ENCODE peak calls at places on chromosomes 6 and 20, in six cellular contexts. G, T, Z, J, H and C are unnamed samples. For H3K36me3, the result is how much of the 10 kb centered on the place peaks cover.

GRCh38 chr6:16104624-16105023 is 24.3 kb upstream of the MYLIP start:
- DNase-seq in G (no peak), T (no peak), Z (no peak), J (no peak), H (no peak), C (no peak)

GRCh38 chr6:166977626-166978550 is 21.3 kb upstream of the CEP43 start:
- DNase-seq in G (no peak), T (no peak), Z (no peak), J (no peak), H (no peak), C (no peak)

GRCh38 chr6:5866547-5867051 is 140.1 kb downstream of the NRN1 start:
- DNase-seq in G (no peak), T (no peak), Z (no peak), J (no peak), H (no peak), C (no peak)

GRCh38 chr20:51221791-51222408 is 199.0 kb upstream of the KCNG1 start:
- DNase-seq in G (no peak), T (no peak), Z (peak), J (no peak), H (no peak), C (no peak)

GRCh38 chr6:153129873-153130514 is 1.1 kb downstream of the RGS17 start:
- DNase-seq in G (peak), T (no peak), Z (peak), J (peak), H (peak), C (no peak)

GRCh38 chr6:24495516-24495847 is 713 bp downstream of the ALDH5A1 start:
- DNase-seq in G (peak), T (peak), Z (peak), J (peak), H (no peak), C (peak)

GRCh38 chr6:138517635-138518034 is 18.3 kb upstream of the NHSL1 start:
- DNase-seq in G (peak), T (peak), Z (peak), J (no peak), H (no peak), C (peak)

GRCh38 chr6:34350100-34350936 is 42.2 kb downstream of the NUDT3 start:
- DNase-seq in G (no peak), T (no peak), Z (peak), J (no peak), H (no peak), C (no peak)

GRCh38 chr20:40961686-40962640 is 66.7 kb upstream of the TOP1 start:
- DNase-seq in G (no peak), T (no peak), Z (no peak), J (no peak), H (no peak), C (no peak)

GRCh38 chr6:12342664-12343063 is 52.5 kb downstream of the EDN1 start:
- DNase-seq in G (no peak), T (no peak), Z (no peak), J (no peak), H (no peak), C (no peak)

GRCh38 chr6:75368151-75368779 is 83.7 kb upstream of the TMEM30A start:
- DNase-seq in G (peak), T (peak), Z (peak), J (no peak), H (peak), C (peak)

GRCh38 chr20:57999465-58000111 is 228.9 kb downstream of the ANKRD60 start:
- DNase-seq in G (no peak), T (no peak), Z (peak), J (peak), H (peak), C (no peak)

GRCh38 chr6:29834564-29835436 is 7.2 kb downstream of the HLA-G start:
- DNase-seq in G (peak), T (no peak), Z (peak), J (peak), H (peak), C (peak)

GRCh38 chr6:26362836-26363220 is 2.2 kb upstream of the BTN3A2 start:
- DNase-seq in G (no peak), T (no peak), Z (no peak), J (no peak), H (no peak), C (no peak)

GRCh38 chr20:56896447-56896846 is 267.3 kb downstream of the TFAP2C start:
- DNase-seq in G (no peak), T (no peak), Z (no peak), J (no peak), H (no peak), C (no peak)

GRCh38 chr20:54608039-54608745 is 132.8 kb downstream of the DOK5 start:
- DNase-seq in G (no peak), T (no peak), Z (no peak), J (no peak), H (no peak), C (no peak)

GRCh38 chr6:64538760-64539159 is 903.2 kb downstream of the PHF3 start:
- DNase-seq in G (no peak), T (no peak), Z (no peak), J (no peak), H (no peak), C (no peak)

GRCh38 chr6:125904871-125905270 is 51.7 kb upstream of the HINT3 start:
- DNase-seq in G (no peak), T (no peak), Z (no peak), J (no peak), H (no peak), C (no peak)

GRCh38 chr6:34982424-34982852 is 93.4 kb downstream of the ANKS1A start:
- DNase-seq in G (peak), T (no peak), Z (peak), J (no peak), H (no peak), C (peak)

GRCh38 chr20:15267935-15268334 is 930.5 kb upstream of the FLRT3 start:
- DNase-seq in G (no peak), T (no peak), Z (no peak), J (no peak), H (no peak), C (no peak)

GRCh38 chr6:43877463-43878126 is 107.6 kb downstream of the VEGFA start:
- DNase-seq in G (no peak), T (no peak), Z (peak), J (no peak), H (no peak), C (no peak)

GRCh38 chr6:17972978-17973622 is 14.3 kb downstream of the KIF13A start:
- DNase-seq in G (no peak), T (no peak), Z (peak), J (no peak), H (no peak), C (no peak)

GRCh38 chr20:39874049-39874893 is 814.8 kb downstream of the MAFB start:
- DNase-seq in G (peak), T (peak), Z (peak), J (peak), H (peak), C (peak)

GRCh38 chr6:123777554-123777953 is 26.1 kb upstream of the NKAIN2 start:
- DNase-seq in G (no peak), T (no peak), Z (no peak), J (no peak), H (no peak), C (no peak)

GRCh38 chr6:72911463-72912153 is 289.7 kb downstream of the KCNQ5 start:
- DNase-seq in G (no peak), T (no peak), Z (no peak), J (no peak), H (no peak), C (no peak)

GRCh38 chr6:2802521-2803060 is 37.4 kb downstream of the WRNIP1 start:
- DNase-seq in G (no peak), T (no peak), Z (no peak), J (no peak), H (no peak), C (no peak)

GRCh38 chr6:150025201-150025917 is at the start of gene RAET1L:
- DNase-seq in G (no peak), T (no peak), Z (no peak), J (no peak), H (no peak), C (no peak)

GRCh38 chr6:150026976-150027805 is 1.9 kb upstream of the RAET1L start:
- DNase-seq in G (no peak), T (no peak), Z (no peak), J (no peak), H (no peak), C (no peak)

GRCh38 chr6:150028799-150029198 is 3.5 kb upstream of the RAET1L start:
- DNase-seq in G (no peak), T (no peak), Z (no peak), J (no peak), H (no peak), C (no peak)

GRCh38 chr6:150027806-150028565 is 2.7 kb upstream of the RAET1L start:
- DNase-seq in G (no peak), T (no peak), Z (no peak), J (no peak), H (no peak), C (no peak)

GRCh38 chr6:150024646-150025155 is 631 bp downstream of the RAET1L start:
- DNase-seq in G (no peak), T (no peak), Z (no peak), J (no peak), H (no peak), C (no peak)
- H3K36me3 ChIP-seq in G (under half), T (under half), Z (under half), J (under half), H (under half), C (under half)

GRCh38 chr6:85412926-85413325 is 37.0 kb upstream of the NT5E start:
- DNase-seq in G (no peak), T (no peak), Z (no peak), J (no peak), H (no peak), C (no peak)
- H3K27ac ChIP-seq in G (no peak), T (no peak), Z (no peak), J (no peak), H (no peak), C (no peak)

GRCh38 chr6:158769696-158770446 is 49.3 kb downstream of the EZR start:
- DNase-seq in G (no peak), T (no peak), Z (peak), J (no peak), H (no peak), C (no peak)

GRCh38 chr6:158769228-158769627 is 49.9 kb downstream of the EZR start:
- DNase-seq in G (no peak), T (no peak), Z (no peak), J (no peak), H (no peak), C (no peak)

GRCh38 chr6:158770948-158771347 is 48.2 kb downstream of the EZR start:
- DNase-seq in G (no peak), T (no peak), Z (no peak), J (peak), H (no peak), C (no peak)

GRCh38 chr6:158771399-158772158 is 47.6 kb downstream of the EZR start:
- DNase-seq in G (no peak), T (no peak), Z (no peak), J (peak), H (no peak), C (no peak)

GRCh38 chr6:158770533-158770932 is 48.6 kb downstream of the EZR start:
- DNase-seq in G (no peak), T (no peak), Z (no peak), J (no peak), H (no peak), C (no peak)
- H3K36me3 ChIP-seq in G (half or more), T (half or more), Z (under half), J (under half), H (half or more), C (half or more)

GRCh38 chr6:44956426-44956825 is 371.7 kb upstream of the RUNX2 start:
- DNase-seq in G (no peak), T (no peak), Z (no peak), J (no peak), H (no peak), C (no peak)

GRCh38 chr6:44955145-44955544 is 373.0 kb upstream of the RUNX2 start:
- DNase-seq in G (no peak), T (no peak), Z (no peak), J (no peak), H (no peak), C (no peak)

GRCh38 chr6:44957151-44957550 is 371.0 kb upstream of the RUNX2 start:
- DNase-seq in G (no peak), T (no peak), Z (no peak), J (no peak), H (no peak), C (no peak)

GRCh38 chr6:44966449-44967091 is 361.6 kb upstream of the RUNX2 start:
- DNase-seq in G (no peak), T (no peak), Z (no peak), J (no peak), H (no peak), C (no peak)

DNA sequence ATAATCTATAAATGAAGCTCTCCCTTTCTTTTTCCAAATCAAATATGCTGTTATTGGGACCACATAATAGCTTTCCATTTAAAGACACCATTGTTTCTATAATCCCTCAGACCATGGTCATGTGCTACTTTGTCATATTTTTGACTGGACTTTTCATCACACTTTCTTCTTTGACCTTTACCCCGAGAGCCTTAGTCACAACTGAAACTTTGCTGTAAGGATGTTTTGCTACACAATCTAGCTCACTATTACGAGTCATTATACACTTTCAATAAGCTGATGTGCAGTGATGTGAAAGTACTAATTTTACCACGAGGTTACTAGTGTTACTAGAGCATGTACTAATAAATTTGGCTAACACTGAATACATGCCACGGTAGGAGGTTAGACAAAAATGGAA is 367.2 kb upstream of the RUNX2 start:
- DNase-seq in G (no peak), T (no peak), Z (no peak), J (no peak), H (no peak), C (no peak)
- H3K27ac ChIP-seq in G (no peak), T (no peak), Z (no peak), J (no peak), H (no peak), C (no peak)

GRCh38 chr6:157203312-157203744 is 120.0 kb downstream of the TMEM242 start:
- DNase-seq in G (no peak), T (no peak), Z (no peak), J (no peak), H (no peak), C (no peak)
- H3K36me3 ChIP-seq in G (half or more), T (half or more), Z (under half), J (under half), H (half or more), C (half or more)

GRCh38 chr20:46962452-46963195 is 68.0 kb downstream of the EYA2 start:
- DNase-seq in G (no peak), T (no peak), Z (no peak), J (no peak), H (no peak), C (no peak)

GRCh38 chr20:46963196-46963529 is 68.5 kb downstream of the EYA2 start:
- DNase-seq in G (no peak), T (no peak), Z (peak), J (no peak), H (no peak), C (no peak)

GRCh38 chr20:46959081-46959692 is 64.5 kb downstream of the EYA2 start:
- DNase-seq in G (no peak), T (no peak), Z (no peak), J (no peak), H (no peak), C (no peak)

GRCh38 chr20:46960536-46960935 is 65.9 kb downstream of the EYA2 start:
- DNase-seq in G (no peak), T (no peak), Z (no peak), J (no peak), H (no peak), C (no peak)

GRCh38 chr20:46959821-46960220 is 65.2 kb downstream of the EYA2 start:
- DNase-seq in G (no peak), T (no peak), Z (no peak), J (no peak), H (no peak), C (no peak)
- H3K27ac ChIP-seq in G (no peak), T (no peak), Z (no peak), J (no peak), H (no peak), C (no peak)

GRCh38 chr20:64025826-64026412 is 10.1 kb upstream of the C20orf204 start:
- DNase-seq in G (no peak), T (no peak), Z (no peak), J (no peak), H (no peak), C (no peak)
- H3K36me3 ChIP-seq in G (under half), T (half or more), Z (under half), J (under half), H (half or more), C (under half)

GRCh38 chr6:36068603-36069002 is 41.0 kb downstream of the MAPK14 start:
- DNase-seq in G (no peak), T (no peak), Z (no peak), J (no peak), H (no peak), C (no peak)

GRCh38 chr6:36067374-36068011 is 39.9 kb downstream of the MAPK14 start:
- DNase-seq in G (no peak), T (no peak), Z (no peak), J (no peak), H (no peak), C (no peak)

GRCh38 chr6:36064770-36065396 is 37.3 kb downstream of the MAPK14 start:
- DNase-seq in G (no peak), T (no peak), Z (no peak), J (no peak), H (no peak), C (no peak)

GRCh38 chr6:36068012-36068392 is 40.4 kb downstream of the MAPK14 start:
- DNase-seq in G (no peak), T (no peak), Z (no peak), J (no peak), H (no peak), C (no peak)

DNA sequence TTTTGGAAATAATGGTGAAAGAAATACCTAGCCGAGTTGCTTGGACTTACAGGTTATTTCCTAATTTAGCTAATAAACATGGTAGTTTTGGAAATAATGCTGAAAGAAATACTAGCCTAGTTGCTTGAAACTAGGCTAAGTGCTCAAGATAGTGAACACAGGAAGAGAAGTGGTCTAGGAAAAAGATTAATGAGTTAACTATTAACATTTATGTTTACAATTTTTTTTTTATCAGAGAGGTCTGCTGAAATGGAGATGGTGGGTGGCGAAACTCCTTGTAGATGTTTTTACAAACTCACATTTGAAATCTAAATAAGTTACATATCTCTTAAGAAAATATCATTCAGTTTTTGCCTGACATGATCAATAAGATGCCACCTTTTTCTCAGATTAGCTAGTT is 39.2 kb downstream of the MAPK14 start:
- DNase-seq in G (no peak), T (no peak), Z (no peak), J (no peak), H (no peak), C (no peak)
- H3K27ac ChIP-seq in G (no peak), T (peak), Z (no peak), J (peak), H (no peak), C (no peak)

GRCh38 chr20:32164984-32165735 is 42.4 kb downstream of the PLAGL2 start:
- DNase-seq in G (no peak), T (no peak), Z (no peak), J (peak), H (no peak), C (no peak)
- H3K36me3 ChIP-seq in G (under half), T (half or more), Z (under half), J (under half), H (half or more), C (under half)